ENCODE peak calls at places on chromosomes 3 and 15, in six cellular contexts. D is HL-60, A is right atrium auricular region, Q is fibroblast of lung, U is heart right ventricle, M is dorsolateral prefrontal cortex. L is an unnamed sample.
A peak's percentile ranks its signal among the peaks of the same experiment; 100 is the strongest.

GRCh38 chr3:152444029-152444641 is 175.4 kb downstream of the MBNL1 start:
- DNase-seq in A (no peak), D (no peak), U (no peak), M (no peak), Q (peak; percentile 56), L (peak; percentile 64)

GRCh38 chr3:94735354-94735753 is 672.5 kb downstream of the NSUN3 start:
- DNase-seq in A (no peak), M (no peak), U (no peak), Q (no peak), D (no peak), L (no peak)

GRCh38 chr15:66925721-66926120 is 139.7 kb upstream of the SMAD3 start:
- DNase-seq in D (no peak), U (no peak), A (no peak), Q (no peak), M (no peak), L (peak; percentile 39)

GRCh38 chr3:54511766-54512365 is 389.5 kb downstream of the CACNA2D3 start:
- DNase-seq in D (no peak), Q (no peak), A (no peak), M (no peak), U (no peak), L (no peak)

GRCh38 chr3:133883657-133884546 is 11.8 kb downstream of the RAB6B start:
- DNase-seq in D (no peak), U (no peak), M (no peak), A (peak; percentile 32), Q (no peak), L (no peak)

GRCh38 chr3:187951452-187952190 is 202.3 kb upstream of the LPP start:
- DNase-seq in D (peak; percentile 85), Q (peak; percentile 48), M (no peak), A (no peak), U (no peak), L (no peak)

GRCh38 chr15:61038387-61038786 is 190.7 kb downstream of the RORA start:
- DNase-seq in Q (no peak), M (no peak), A (peak; percentile 74), D (no peak), U (no peak), L (peak; percentile 26)

GRCh38 chr3:194960446-194961032 is 274.9 kb downstream of the FAM43A start:
- DNase-seq in U (no peak), Q (no peak), A (no peak), M (no peak), D (no peak), L (no peak)

DNA sequence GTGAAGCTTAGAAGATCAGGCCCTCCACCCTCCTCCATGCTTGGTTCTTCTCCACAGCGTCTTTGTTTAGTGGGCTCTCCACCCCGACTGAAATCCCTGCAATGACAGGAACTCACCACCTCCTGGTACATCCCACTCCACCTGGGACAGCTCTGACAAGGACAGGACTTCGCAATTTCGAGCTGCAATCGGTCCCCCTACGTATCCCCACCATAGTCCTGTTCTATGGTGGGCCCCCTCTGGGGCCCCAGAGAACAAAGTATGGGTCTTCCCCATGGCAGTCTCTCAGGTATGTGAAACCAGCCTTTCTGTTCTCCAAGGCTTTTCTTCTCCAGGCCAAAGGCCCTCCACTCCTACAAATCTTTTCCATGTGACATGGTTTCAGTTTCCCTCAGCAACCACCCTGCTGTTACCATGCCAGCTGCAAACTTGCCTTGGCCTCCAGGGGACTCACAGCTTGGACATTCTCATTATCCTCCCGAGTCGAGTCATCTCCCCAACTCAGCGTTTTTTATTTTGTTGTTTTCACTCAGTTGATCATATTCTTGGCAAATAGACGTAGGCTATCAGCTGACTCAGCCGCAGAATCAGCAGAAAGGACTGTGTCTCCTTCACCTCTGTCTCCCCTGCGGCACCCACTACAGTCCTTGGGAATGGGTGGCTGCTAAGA is 233.3 kb downstream of the OPA1 start:
- DNase-seq in A (peak; percentile 62), Q (peak; percentile 92), U (no peak), D (no peak), M (no peak), L (peak; percentile 76)
- TF ChIP-seq CTCF in A (no peak), Q (no peak), U (no peak), D (no peak), M (no peak), L (no peak)

GRCh38 chr15:38041576-38041975 is 107.1 kb downstream of the TMCO5A start:
- DNase-seq in A (no peak), Q (peak; percentile 66), M (no peak), D (no peak), U (no peak), L (peak; percentile 69)

GRCh38 chr15:38036790-38037338 is 102.4 kb downstream of the TMCO5A start:
- DNase-seq in M (no peak), U (no peak), Q (no peak), D (no peak), A (no peak), L (no peak)

GRCh38 chr15:38042707-38043445 is 108.4 kb downstream of the TMCO5A start:
- DNase-seq in Q (no peak), U (no peak), D (no peak), M (no peak), A (no peak), L (no peak)

GRCh38 chr15:38038659-38039442 is 104.4 kb downstream of the TMCO5A start:
- DNase-seq in U (no peak), Q (peak; percentile 87), D (no peak), A (no peak), M (no peak), L (peak; percentile 88)

GRCh38 chr15:38040615-38041014 is 106.2 kb downstream of the TMCO5A start:
- DNase-seq in M (no peak), D (no peak), U (no peak), A (no peak), Q (no peak), L (no peak)
- H3K4me3 ChIP-seq in M (no peak overlapping the region), D (no peak overlapping the region), U (no peak overlapping the region), A (no peak overlapping the region), Q (no peak overlapping the region), L (no peak overlapping the region)

GRCh38 chr15:31440754-31441298 is 114.2 kb downstream of the KLF13 start:
- DNase-seq in Q (peak; percentile 50), U (peak; percentile 76), M (peak; percentile 47), D (no peak), A (no peak), L (no peak)

GRCh38 chr15:31438601-31439265 is 112.1 kb downstream of the KLF13 start:
- DNase-seq in M (no peak), U (no peak), Q (no peak), A (no peak), D (no peak), L (no peak)

GRCh38 chr15:31442203-31443090 is 115.8 kb downstream of the KLF13 start:
- DNase-seq in D (no peak), A (no peak), Q (peak; percentile 89), M (no peak), U (peak; percentile 35), L (peak; percentile 94)

GRCh38 chr15:31437686-31438085 is 111.1 kb downstream of the KLF13 start:
- DNase-seq in M (no peak), Q (no peak), A (no peak), U (no peak), D (no peak), L (no peak)

DNA sequence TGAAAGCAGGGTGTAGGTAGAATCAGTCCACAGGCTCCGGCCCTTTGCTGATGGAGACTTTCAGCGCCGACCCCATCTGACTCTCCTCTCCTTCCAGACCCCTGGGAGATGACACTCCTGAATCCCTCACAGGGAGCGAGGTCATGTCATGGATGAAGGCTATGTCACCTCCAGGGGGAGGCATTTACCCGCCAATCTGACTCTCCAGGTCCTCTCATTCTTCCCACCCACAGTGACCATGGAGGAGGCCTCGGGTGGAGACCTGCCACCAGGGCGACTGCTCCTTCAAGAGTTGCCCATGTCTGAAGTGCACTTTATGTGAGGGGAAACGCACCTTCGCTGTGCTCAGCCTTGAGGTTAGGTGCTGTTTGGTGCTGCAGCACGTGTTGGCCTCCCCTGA is 112.7 kb downstream of the KLF13 start:
- DNase-seq in D (no peak), U (no peak), Q (no peak), M (no peak), A (no peak), L (peak; percentile 37)
- TF ChIP-seq CTCF in D (no peak), U (peak; percentile 22), Q (peak; percentile 13), M (no peak), A (no peak), L (peak; percentile 8)

GRCh38 chr15:29825205-29825604 is 2.9 kb upstream of the TJP1 start:
- DNase-seq in A (no peak), D (no peak), U (no peak), M (no peak), Q (peak; percentile 63), L (no peak)
- H3K4me3 ChIP-seq in A (no peak overlapping the region), D (no peak overlapping the region), U (no peak overlapping the region), M (no peak overlapping the region), Q (no peak overlapping the region), L (no peak overlapping the region)

DNA sequence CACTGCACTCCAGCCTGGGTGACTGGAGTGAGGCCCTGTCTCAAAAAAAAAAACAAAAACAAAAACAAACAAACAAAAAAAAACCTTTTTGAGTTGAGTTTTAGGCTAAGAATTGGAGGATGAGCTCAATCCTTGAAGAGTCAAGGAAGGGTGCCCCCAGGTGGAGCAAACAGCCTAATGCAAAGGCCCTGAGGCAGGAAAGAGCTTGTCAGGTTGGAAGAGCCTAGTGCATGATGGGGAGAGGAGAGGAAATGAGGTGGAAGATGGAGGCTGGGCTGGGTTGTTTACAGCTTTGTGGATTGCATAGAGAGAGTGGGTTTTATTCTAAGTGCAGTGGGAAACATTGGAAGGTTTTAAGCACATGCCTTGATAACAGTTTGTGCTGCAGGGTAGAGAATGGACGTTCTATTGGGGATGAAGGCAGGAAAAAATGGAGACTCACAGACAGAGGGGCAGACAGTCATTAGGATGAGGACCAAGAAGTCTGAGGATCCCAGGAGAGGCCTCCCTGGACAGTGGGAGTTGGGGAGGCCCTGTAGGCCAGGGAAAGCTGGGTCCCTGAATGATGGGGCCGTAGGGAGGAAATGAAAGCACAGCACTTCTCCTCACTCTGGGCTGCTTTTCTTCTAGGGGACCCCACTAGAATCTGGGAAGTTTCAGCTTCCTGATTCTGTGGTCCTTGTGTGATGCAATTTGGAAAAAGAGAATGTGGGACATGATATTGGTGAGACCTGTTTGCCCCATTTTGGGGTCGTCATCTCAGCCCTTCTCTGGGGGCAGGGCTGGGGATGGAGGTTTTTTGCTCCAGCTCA is 1.9 kb upstream of the SNX22 start:
- DNase-seq in M (no peak), D (no peak), A (no peak), U (no peak), Q (no peak), L (peak; percentile 45)
- TF ChIP-seq CTCF in M (no peak), D (no peak), A (no peak), U (no peak), Q (peak; percentile 7), L (peak; percentile 9)

GRCh38 chr3:197487911-197488391 is 67.8 kb downstream of the BDH1 start:
- DNase-seq in A (peak; percentile 61), Q (peak; percentile 99), U (peak; percentile 41), M (no peak), D (no peak), L (peak; percentile 94)
- H3K4me3 ChIP-seq in A (no peak overlapping the region), Q (no peak overlapping the region), U (no peak overlapping the region), M (no peak overlapping the region), D (no peak overlapping the region), L (no peak overlapping the region)

L was measured in epithelial cell of esophagus.